ENCODE peak calls at places on chromosomes 13 and 19, in eight cellular contexts. I is Caco-2; F is psoas muscle; D is cardiac fibroblast; B is choroid plexus epithelial cell; J is left lung; Z is effector memory CD4-positive, alpha-beta T cell; N is RWPE2. L is an unnamed sample.
A peak's percentile ranks its signal among the peaks of the same experiment; 100 is the strongest.

GRCh38 chr19:14661372-14661924 is 13.2 kb downstream of the ADGRE3 start:
- DNase-seq in I (no peak), N (no peak), B (no peak), F (no peak), J (no peak), D (no peak), Z (no peak), L (no peak)

GRCh38 chr19:4064073-4064550 is 2.6 kb downstream of the ZBTB7A start:
- DNase-seq in B (peak; percentile 52), F (peak; percentile 50), D (peak; percentile 39), Z (no peak), J (peak; percentile 87), N (no peak), I (no peak), L (no peak)

GRCh38 chr19:3358919-3359849 is 7.2 kb upstream of the NFIC start:
- DNase-seq in I (no peak), D (peak; percentile 77), N (no peak), Z (peak; percentile 58), J (peak; percentile 91), F (peak; percentile 69), B (peak; percentile 63), L (no peak)

GRCh38 chr19:9936151-9937000 is at the start of gene OLFM2:
- DNase-seq in N (no peak), D (no peak), Z (peak; percentile 11), B (no peak), J (no peak), F (peak; percentile 40), I (no peak), L (no peak)

GRCh38 chr19:27679905-27680304 is 1533.0 kb downstream of the UQCRFS1 start:
- DNase-seq in B (no peak), D (no peak), Z (no peak), I (no peak), N (peak; percentile 1), F (no peak), J (no peak), L (no peak)

GRCh38 chr19:50563597-50563996 is 4.6 kb downstream of the LRRC4B start:
- DNase-seq in B (no peak), D (no peak), N (no peak), J (no peak), F (no peak), Z (no peak), I (no peak), L (no peak)

GRCh38 chr13:27192896-27193295 is 21.3 kb upstream of the USP12 start:
- DNase-seq in J (no peak), N (no peak), F (no peak), I (no peak), B (no peak), D (no peak), Z (no peak), L (no peak)

GRCh38 chr19:14470031-14470876 is 4.9 kb downstream of the PTGER1 start:
- DNase-seq in F (no peak), I (no peak), J (peak; percentile 76), N (peak; percentile 58), B (no peak), Z (no peak), D (no peak), L (no peak)

GRCh38 chr13:25447396-25447795 is 75.6 kb downstream of the ATP8A2 start:
- DNase-seq in F (no peak), B (no peak), I (no peak), Z (no peak), N (no peak), D (no peak), J (no peak), L (no peak)

GRCh38 chr13:61685683-61686013 is 270.0 kb upstream of the PCDH20 start:
- DNase-seq in J (no peak), Z (no peak), F (no peak), N (no peak), B (no peak), D (no peak), I (peak; percentile 48), L (no peak)

GRCh38 chr13:50594276-50594970 is 249.1 kb downstream of the DLEU7 start:
- DNase-seq in B (peak; percentile 16), N (no peak), Z (no peak), I (peak; percentile 56), F (no peak), D (no peak), J (no peak), L (no peak)

GRCh38 chr19:30649934-30650614 is 277.9 kb downstream of the ZNF536 start:
- DNase-seq in N (no peak), B (peak; percentile 73), D (peak; percentile 61), J (no peak), I (no peak), Z (no peak), F (no peak), L (no peak)

GRCh38 chr19:48818234-48818823 is 7.5 kb upstream of the BCAT2 start:
- DNase-seq in B (no peak), D (no peak), J (no peak), Z (no peak), N (no peak), F (no peak), I (no peak), L (no peak)

GRCh38 chr19:14022469-14022868 is 5.5 kb upstream of the RLN3 start:
- DNase-seq in D (peak; percentile 64), B (peak; percentile 50), F (no peak), Z (no peak), N (no peak), I (no peak), J (peak; percentile 3), L (no peak)

GRCh38 chr13:50222569-50223332 is 207.5 kb downstream of the KCNRG start:
- DNase-seq in Z (no peak), D (peak; percentile 86), F (peak; percentile 80), J (peak; percentile 87), N (no peak), I (no peak), B (peak; percentile 90), L (no peak)

GRCh38 chr19:47433121-47433520 is 13.8 kb upstream of the MEIS3 start:
- DNase-seq in D (peak; percentile 55), J (no peak), B (no peak), I (no peak), N (no peak), F (no peak), Z (no peak), L (no peak)

GRCh38 chr13:44895584-44895983 is 93.7 kb downstream of the NUFIP1 start:
- DNase-seq in B (no peak), F (no peak), D (no peak), J (no peak), I (no peak), N (no peak), Z (no peak), L (no peak)

GRCh38 chr13:107866666-107867623 is 348.4 kb downstream of the LIG4 start:
- DNase-seq in J (peak; percentile 56), B (peak; percentile 59), Z (no peak), I (no peak), D (peak; percentile 46), F (no peak), N (no peak), L (no peak)

GRCh38 chr19:28582344-28582743 is 630.6 kb downstream of the UQCRFS1 start:
- DNase-seq in N (no peak), D (no peak), Z (no peak), J (no peak), B (no peak), I (no peak), F (no peak), L (no peak)

GRCh38 chr13:40992678-40993077 is 26.4 kb downstream of the ELF1 start:
- DNase-seq in I (no peak), F (no peak), B (peak; percentile 33), N (no peak), J (no peak), D (peak; percentile 29), Z (no peak), L (no peak)

GRCh38 chr13:106036870-106037269 is 498.6 kb downstream of the EFNB2 start:
- DNase-seq in D (no peak), J (no peak), Z (no peak), B (no peak), F (no peak), N (no peak), I (no peak), L (no peak)
- H3K4me3 ChIP-seq in D (no peak overlapping the region), J (no peak overlapping the region), Z (no peak overlapping the region), B (no peak overlapping the region), F (no peak overlapping the region), N (no peak overlapping the region), I (no peak overlapping the region), L (no peak overlapping the region)

GRCh38 chr13:112069063-112069726 is 2.2 kb downstream of the SOX1 start:
- DNase-seq in F (no peak), N (no peak), B (no peak), J (no peak), D (no peak), I (no peak), Z (no peak), L (no peak)

GRCh38 chr13:112068531-112069062 is 1.6 kb downstream of the SOX1 start:
- DNase-seq in J (peak; percentile 68), F (no peak), D (no peak), B (no peak), Z (no peak), I (no peak), N (no peak), L (no peak)

GRCh38 chr13:112067871-112068305 is 939 bp downstream of the SOX1 start:
- DNase-seq in N (no peak), B (no peak), Z (no peak), I (no peak), D (no peak), J (peak; percentile 75), F (no peak), L (no peak)

GRCh38 chr13:112071011-112071901 is 4.3 kb downstream of the SOX1 start:
- DNase-seq in F (no peak), B (no peak), D (no peak), Z (no peak), J (no peak), N (no peak), I (no peak), L (no peak)

GRCh38 chr13:112069727-112070300 is 2.9 kb downstream of the SOX1 start:
- DNase-seq in I (no peak), Z (no peak), B (no peak), F (no peak), D (no peak), N (no peak), J (no peak), L (no peak)
- H3K4me3 ChIP-seq in I (no peak overlapping the region), Z (no peak overlapping the region), B (no peak overlapping the region), F (no peak overlapping the region), D (no peak overlapping the region), N (no peak overlapping the region), J (no peak overlapping the region), L (no peak overlapping the region)

GRCh38 chr13:99972190-99972731 is 694 bp upstream of the ZIC5 start:
- DNase-seq in N (no peak), J (no peak), I (no peak), Z (no peak), D (no peak), B (no peak), F (no peak), L (no peak)
- H3K4me3 ChIP-seq in N (no peak overlapping the region), J (no peak overlapping the region), I (no peak overlapping the region), Z (no peak overlapping the region), D (no peak overlapping the region), B (peak overlapping the region; percentile 69), F (no peak overlapping the region), L (no peak overlapping the region)

DNA sequence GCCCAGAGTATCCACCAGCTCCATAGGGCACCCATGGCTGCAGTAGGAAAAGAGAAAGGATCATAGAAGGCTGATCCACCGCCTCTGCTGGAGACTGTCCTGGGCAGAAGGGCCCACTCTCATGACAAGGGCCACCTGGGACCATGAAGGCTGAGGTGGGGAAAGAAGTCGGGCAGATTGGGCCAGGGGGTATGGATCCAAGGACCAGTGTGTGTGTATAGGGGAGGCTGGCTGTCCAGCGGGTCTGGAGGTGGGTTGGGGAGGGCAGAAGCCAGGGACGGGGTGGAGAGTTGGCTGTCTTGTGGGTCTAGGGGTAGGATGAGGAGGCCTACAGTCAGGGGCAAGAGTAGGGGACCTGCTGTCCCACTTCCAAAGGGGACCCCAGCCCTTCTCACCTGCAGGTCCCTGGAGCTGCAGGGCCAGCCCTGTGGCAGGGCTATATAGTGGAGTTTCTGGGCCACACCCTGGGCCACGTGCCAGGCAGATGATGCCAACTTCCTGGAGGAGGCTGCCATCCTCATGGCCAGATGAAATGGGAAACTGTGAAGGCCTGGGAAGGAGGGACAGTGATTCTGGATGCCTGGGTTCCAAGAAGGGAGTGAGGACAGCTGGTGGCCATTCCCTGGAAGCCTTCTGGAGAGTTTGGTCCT is at the start of gene FCGBP:
- DNase-seq in B (no peak), J (no peak), N (no peak), Z (no peak), D (no peak), I (no peak), F (no peak), L (no peak)
- H3K4me3 ChIP-seq in B (no peak within 1 kb of the TSS), J (no peak within 1 kb of the TSS), N (no peak within 1 kb of the TSS), Z (no peak within 1 kb of the TSS), D (no peak within 1 kb of the TSS), I (no peak within 1 kb of the TSS), F (no peak within 1 kb of the TSS), L (no peak within 1 kb of the TSS)

L was measured in keratinocyte.